ENCODE peak calls at places on chromosome 9, in eight cellular contexts. C, J, A, F, M, T, K and G are unnamed samples.

GRCh38 chr9:83234541-83234940 is 171.6 kb upstream of the RASEF start:
- DNase-seq in C (no peak), F (no peak), J (no peak), M (no peak), A (no peak), T (no peak), K (no peak), G (no peak)

GRCh38 chr9:91534374-91534773 is 110.7 kb upstream of the NFIL3 start:
- DNase-seq in K (no peak), M (no peak), C (no peak), J (peak), A (no peak), T (peak), F (no peak), G (no peak)

GRCh38 chr9:68505681-68506409 is 34.8 kb downstream of the TMEM252 start:
- DNase-seq in T (no peak), M (no peak), J (no peak), C (no peak), K (no peak), F (no peak), A (peak), G (no peak)

GRCh38 chr9:137030528-137030927 is 1.4 kb downstream of the FUT7 start:
- DNase-seq in T (no peak), C (no peak), J (no peak), F (peak), A (peak), M (peak), K (no peak), G (no peak)

GRCh38 chr9:114469091-114469853 is 36.0 kb downstream of the WHRN start:
- DNase-seq in K (no peak), A (no peak), J (no peak), M (no peak), T (no peak), C (no peak), F (no peak), G (no peak)

GRCh38 chr9:68523367-68523936 is 17.2 kb downstream of the TMEM252 start:
- DNase-seq in T (no peak), J (no peak), M (no peak), F (no peak), C (no peak), A (no peak), K (no peak), G (no peak)

GRCh38 chr9:2857564-2858198 is 13.8 kb upstream of the PUM3 start:
- DNase-seq in C (peak), A (peak), T (peak), M (peak), J (peak), F (no peak), K (peak), G (peak)

GRCh38 chr9:127447416-127448111 is 3.6 kb downstream of the RPL12 start:
- DNase-seq in F (no peak), C (no peak), M (no peak), K (no peak), T (no peak), J (no peak), A (no peak), G (no peak)

GRCh38 chr9:113943112-113944009 is 67.3 kb downstream of the ZNF618 start:
- DNase-seq in J (no peak), M (no peak), K (no peak), T (no peak), A (no peak), C (peak), F (no peak), G (no peak)

GRCh38 chr9:93294011-93294410 is 110.1 kb downstream of the WNK2 start:
- DNase-seq in J (no peak), F (no peak), M (no peak), K (no peak), A (no peak), C (no peak), T (no peak), G (no peak)

GRCh38 chr9:34869390-34869789 is 88.7 kb upstream of the PHF24 start:
- DNase-seq in J (peak), F (no peak), K (no peak), A (peak), T (peak), C (no peak), M (no peak), G (no peak)

GRCh38 chr9:93134018-93134739 is at the start of gene NINJ1:
- DNase-seq in T (peak), C (no peak), J (peak), M (peak), F (peak), A (peak), K (peak), G (peak)

GRCh38 chr9:28792736-28793135 is 1219.5 kb upstream of the C9orf72 start:
- DNase-seq in K (no peak), A (no peak), J (no peak), M (no peak), T (no peak), C (no peak), F (no peak), G (no peak)

GRCh38 chr9:107751522-107752235 is 262.1 kb upstream of the KLF4 start:
- DNase-seq in J (peak), A (peak), M (no peak), C (peak), F (no peak), K (no peak), T (peak), G (peak)

GRCh38 chr9:134187821-134188420 is 23.6 kb upstream of the RNU6ATAC start:
- DNase-seq in C (no peak), J (no peak), F (no peak), A (no peak), T (no peak), M (no peak), K (no peak), G (peak)

GRCh38 chr9:14942037-14942436 is 31.8 kb upstream of the FREM1 start:
- DNase-seq in F (no peak), C (no peak), M (no peak), A (no peak), J (no peak), T (peak), K (no peak), G (no peak)

GRCh38 chr9:479316-479715 is 264.7 kb downstream of the DOCK8 start:
- DNase-seq in J (no peak), K (no peak), A (no peak), C (no peak), T (no peak), F (no peak), M (no peak), G (no peak)

GRCh38 chr9:110977259-110977709 is 61.0 kb downstream of the LPAR1 start:
- DNase-seq in J (peak), F (no peak), A (peak), T (peak), M (no peak), C (no peak), K (no peak), G (no peak)

GRCh38 chr9:91492237-91492636 is 68.6 kb upstream of the NFIL3 start:
- DNase-seq in K (no peak), F (no peak), M (no peak), J (no peak), A (no peak), T (no peak), C (no peak), G (no peak)

GRCh38 chr9:13330396-13331004 is 51.0 kb upstream of the MPDZ start:
- DNase-seq in F (no peak), K (no peak), J (no peak), A (no peak), M (peak), T (no peak), C (no peak), G (no peak)

GRCh38 chr9:69444021-69444420 is 119.0 kb downstream of the ENTREP1 start:
- DNase-seq in T (peak), K (no peak), F (no peak), A (no peak), J (peak), C (no peak), M (no peak), G (no peak)

GRCh38 chr9:33867747-33868429 is 50.9 kb downstream of the UBE2R2 start:
- DNase-seq in T (peak), M (peak), F (peak), J (no peak), C (peak), K (no peak), A (no peak), G (peak)

DNA sequence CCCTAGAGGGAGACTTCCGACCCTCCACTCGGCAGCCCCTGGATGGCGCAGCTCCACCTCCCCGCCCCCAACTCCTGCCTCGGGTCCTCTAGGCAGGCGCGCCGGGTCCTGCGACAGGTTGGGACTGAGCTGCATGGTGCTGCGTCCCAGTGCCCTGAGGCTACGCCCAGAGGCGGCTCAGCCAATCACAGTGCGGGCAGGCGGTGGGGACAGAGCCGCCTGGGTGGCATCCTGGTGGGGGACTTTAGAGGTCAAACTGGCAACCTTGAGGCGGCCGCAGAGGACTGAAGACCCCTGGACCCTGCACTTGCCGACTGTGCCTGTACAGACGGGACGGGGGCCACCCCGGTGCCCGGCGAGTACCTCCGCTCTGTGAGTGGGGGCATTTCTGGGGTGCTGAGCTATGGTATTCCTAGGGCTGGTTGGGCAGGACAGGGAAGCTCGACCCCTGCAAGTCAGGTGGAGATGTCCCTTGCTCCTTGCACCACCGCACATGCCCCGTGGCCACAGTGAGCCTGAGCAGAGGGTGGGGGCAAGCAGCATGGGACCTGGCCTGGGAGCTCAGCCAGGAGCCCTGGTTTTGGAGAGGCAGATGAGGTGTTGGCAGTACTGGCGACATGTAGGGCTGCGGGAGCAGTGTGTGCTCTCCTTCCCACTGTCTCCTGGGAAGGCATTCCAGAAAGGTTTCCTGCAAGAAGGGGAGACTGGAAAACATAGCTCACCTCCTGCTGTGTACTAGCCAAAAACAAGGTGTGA is 45.5 kb downstream of the CTSL start:
- DNase-seq in C (no peak), J (no peak), T (no peak), F (no peak), M (peak), A (no peak), K (no peak), G (no peak)
- H3K4me3 ChIP-seq in C (no peak), J (no peak), T (no peak), F (no peak), M (peak), A (no peak), K (no peak), G (no peak)

GRCh38 chr9:112327718-112328450 is 5.5 kb downstream of the PTBP3 start:
- DNase-seq in T (no peak), J (no peak), F (no peak), K (no peak), M (no peak), A (no peak), C (no peak), G (no peak)
- H3K4me3 ChIP-seq in T (no peak), J (no peak), F (no peak), K (no peak), M (no peak), A (no peak), C (no peak), G (no peak)

DNA sequence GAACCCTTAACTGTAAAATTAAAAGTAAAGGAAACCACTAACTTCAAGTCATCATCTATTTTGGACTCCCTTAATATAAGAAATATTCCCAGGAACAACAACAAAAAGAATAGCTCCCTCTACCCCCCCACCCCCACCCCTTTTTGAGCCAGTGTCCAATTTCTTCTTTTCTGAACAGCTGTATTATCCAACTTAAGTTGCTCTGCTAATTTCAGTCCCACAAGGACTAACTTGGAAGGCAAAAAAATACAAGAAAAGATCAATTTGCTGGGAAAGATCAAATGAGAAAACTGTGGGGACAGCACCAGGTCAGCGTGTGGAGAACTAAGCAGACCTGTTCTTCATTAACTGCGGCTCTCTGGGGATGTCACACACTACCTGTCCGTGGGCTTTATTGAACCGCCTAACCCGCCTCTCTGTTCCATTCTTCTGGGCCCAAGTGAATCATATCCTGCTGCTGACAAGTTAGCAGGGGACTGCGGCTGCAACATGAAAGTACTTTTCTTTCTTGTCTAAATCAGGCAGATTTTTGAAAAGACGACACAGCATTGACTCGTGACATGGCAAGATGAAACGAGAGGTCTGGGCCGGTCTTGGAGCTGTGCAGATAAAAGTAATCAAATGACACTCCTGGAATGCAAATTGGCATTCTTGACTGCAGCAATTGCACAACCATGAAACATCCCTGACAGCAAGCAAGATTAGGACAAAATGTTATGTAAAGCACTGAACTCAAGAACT is 2.7 kb downstream of the BNC2 start:
- DNase-seq in K (no peak), T (peak), F (no peak), A (no peak), J (peak), C (peak), M (no peak), G (no peak)
- H3K4me3 ChIP-seq in K (no peak), T (peak), F (peak), A (no peak), J (peak), C (no peak), M (no peak), G (peak)

GRCh38 chr9:130446111-130446861 is 1.5 kb downstream of the ASS1 start:
- DNase-seq in F (peak), K (no peak), A (no peak), C (peak), J (peak), T (peak), M (peak), G (peak)
- H3K4me3 ChIP-seq in F (peak), K (peak), A (no peak), C (peak), J (no peak), T (peak), M (peak), G (peak)

GRCh38 chr9:132708239-132708638 is 38.0 kb downstream of the GTF3C4 start:
- DNase-seq in C (no peak), J (no peak), A (no peak), K (no peak), M (no peak), F (no peak), T (no peak), G (no peak)
- H3K4me3 ChIP-seq in C (no peak), J (no peak), A (no peak), K (no peak), M (no peak), F (no peak), T (no peak), G (no peak)

GRCh38 chr9:99906403-99907207 is at the start of gene STX17:
- DNase-seq in T (peak), A (peak), J (peak), K (peak), F (peak), C (peak), M (peak), G (peak)

GRCh38 chr9:99903393-99903792 is 3.1 kb upstream of the STX17 start:
- DNase-seq in K (no peak), J (no peak), T (no peak), C (no peak), A (no peak), M (no peak), F (no peak), G (no peak)

GRCh38 chr9:99907208-99907532 is 716 bp downstream of the STX17 start:
- DNase-seq in T (no peak), M (no peak), J (no peak), C (peak), K (no peak), A (no peak), F (no peak), G (no peak)

GRCh38 chr9:99911600-99911999 is 5.1 kb downstream of the STX17 start:
- DNase-seq in J (no peak), K (no peak), F (no peak), A (no peak), C (no peak), M (no peak), T (no peak), G (no peak)

DNA sequence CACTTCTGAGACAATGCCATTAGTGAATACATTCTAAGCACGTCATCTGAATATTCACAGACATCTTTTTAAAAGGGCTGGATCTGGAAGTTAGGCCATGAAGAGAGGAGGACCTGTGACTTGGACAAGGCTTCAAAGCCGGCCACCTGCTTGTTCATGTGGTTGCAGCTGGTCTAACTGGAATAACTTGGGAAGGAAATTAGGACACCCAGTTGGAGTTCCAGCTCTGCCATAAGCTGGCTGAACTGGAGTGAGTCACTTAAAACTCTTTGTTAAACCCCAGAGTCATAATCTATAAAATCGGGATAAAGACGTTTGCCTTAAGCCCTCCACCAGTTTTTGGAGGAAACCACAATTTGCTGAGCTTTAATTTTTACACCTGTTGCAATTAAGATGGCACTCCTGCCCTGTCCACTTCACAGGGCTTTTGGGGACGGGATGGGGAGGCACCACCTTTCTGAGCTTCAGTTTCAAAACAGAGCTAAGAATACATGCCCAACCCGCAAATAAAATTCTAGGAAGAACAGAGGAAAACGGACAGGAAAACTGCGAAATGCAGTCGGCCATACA is 536 bp upstream of the STX17 start:
- DNase-seq in A (no peak), C (no peak), F (no peak), J (no peak), M (no peak), K (no peak), T (no peak), G (no peak)
- H3K4me3 ChIP-seq in A (peak), C (peak), F (peak), J (peak), M (peak), K (peak), T (peak), G (peak)